ENCODE peak calls at places on chromosome 16, in ten cellular contexts. F is HCT116, V is transverse colon, N is thyroid gland, U is endothelial cell of umbilical vein, W is heart left ventricle, G is testis, E is H1, R is stomach, L is sigmoid colon. K is an unnamed sample.

GRCh38 chr16:65377131-65377649 is 255.3 kb upstream of the CDH11 start:
- DNase-seq in U (no peak), E (no peak), F (no peak), G (no peak), N (no peak), V (no peak), W (no peak), L (no peak), R (no peak), K (no peak)

GRCh38 chr16:83742076-83742475 is 65.7 kb upstream of the HSBP1 start:
- DNase-seq in W (no peak), L (no peak), F (no peak), U (no peak), N (no peak), G (no peak), E (no peak), V (no peak), R (no peak), K (no peak)

GRCh38 chr16:87172632-87173031 is 144.6 kb downstream of the C16orf95 start:
- DNase-seq in L (no peak), E (no peak), R (no peak), V (no peak), G (no peak), N (no peak), U (no peak), F (no peak), W (no peak), K (no peak)

GRCh38 chr16:55513616-55514015 is 4.7 kb downstream of the LPCAT2 start:
- DNase-seq in E (no peak), R (no peak), G (no peak), F (no peak), V (no peak), W (no peak), U (no peak), L (no peak), N (no peak), K (no peak)

GRCh38 chr16:28491080-28491969 is 549 bp downstream of the CLN3 start:
- DNase-seq in R (no peak), E (peak; percentile 76), N (peak; percentile 57), L (peak; percentile 77), G (peak; percentile 59), U (peak; percentile 33), F (no peak), W (peak; percentile 37), V (peak; percentile 53), K (no peak)

GRCh38 chr16:19123535-19124178 is 9.9 kb downstream of the ITPRIPL2 start:
- DNase-seq in U (no peak), W (no peak), E (no peak), N (no peak), R (peak; percentile 51), F (no peak), V (peak; percentile 86), L (no peak), G (no peak), K (no peak)

GRCh38 chr16:70561623-70562022 is 38.0 kb downstream of the SF3B3 start:
- DNase-seq in E (no peak), G (no peak), W (no peak), U (no peak), F (no peak), V (no peak), R (no peak), L (no peak), N (peak; percentile 85), K (no peak)

GRCh38 chr16:84084570-84085270 is 32.0 kb downstream of the MBTPS1 start:
- DNase-seq in R (peak; percentile 76), L (peak; percentile 70), E (peak; percentile 80), F (peak; percentile 64), U (peak; percentile 66), V (peak; percentile 74), G (peak; percentile 82), W (peak; percentile 39), N (peak; percentile 79), K (no peak)

GRCh38 chr16:3022697-3023414 is 886 bp downstream of the HCFC1R1 start:
- DNase-seq in R (no peak), V (no peak), L (no peak), E (peak; percentile 53), G (no peak), F (no peak), N (no peak), W (peak; percentile 67), U (peak; percentile 16), K (no peak)

GRCh38 chr16:87045462-87046216 is 271.6 kb downstream of the C16orf95 start:
- DNase-seq in V (no peak), N (no peak), G (no peak), W (no peak), L (peak; percentile 44), U (no peak), E (no peak), F (no peak), R (no peak), K (no peak)

GRCh38 chr16:87970206-87970605 is 19.0 kb downstream of the BANP start:
- DNase-seq in F (no peak), L (no peak), W (no peak), E (no peak), G (no peak), N (no peak), V (no peak), U (no peak), R (no peak), K (no peak)

GRCh38 chr16:67942200-67942509 is 1.8 kb downstream of the LCAT start:
- DNase-seq in F (no peak), W (no peak), U (peak; percentile 35), V (no peak), R (no peak), G (peak; percentile 46), E (peak; percentile 77), N (peak; percentile 35), L (no peak), K (no peak)

GRCh38 chr16:56990407-56991286 is 1.3 kb downstream of the NLRC5 start:
- DNase-seq in G (no peak), U (no peak), V (peak; percentile 10), N (no peak), W (no peak), E (no peak), L (peak; percentile 40), R (no peak), F (no peak), K (no peak)

GRCh38 chr16:56987692-56988091 is 1.7 kb upstream of the NLRC5 start:
- DNase-seq in F (no peak), G (no peak), E (no peak), U (no peak), N (no peak), W (no peak), R (no peak), V (no peak), L (no peak), K (no peak)

GRCh38 chr16:56988161-56988947 is 1.0 kb upstream of the NLRC5 start:
- DNase-seq in G (no peak), R (no peak), W (no peak), F (no peak), U (no peak), V (peak; percentile 13), E (no peak), N (no peak), L (no peak), K (no peak)

GRCh38 chr16:56989988-56990387 is 631 bp downstream of the NLRC5 start:
- DNase-seq in U (no peak), E (no peak), F (no peak), N (no peak), L (no peak), V (peak; percentile 4), G (no peak), R (no peak), W (no peak), K (no peak)

GRCh38 chr16:56988948-56989945 is at the start of gene NLRC5:
- DNase-seq in V (peak; percentile 93), G (peak; percentile 87), N (peak; percentile 88), W (peak; percentile 86), L (peak; percentile 91), E (peak; percentile 76), F (peak; percentile 22), U (peak; percentile 82), R (peak; percentile 92), K (peak; percentile 36)
- TF ChIP-seq POLR2A in V (peak; percentile 98), G (no peak), N (peak; percentile 69), W (peak; percentile 84), L (peak; percentile 64), E (no peak), F (peak; percentile 46), U (peak; percentile 44), R (no peak), K (no peak)

GRCh38 chr16:77383606-77384187 is 51.1 kb downstream of the ADAMTS18 start:
- DNase-seq in F (no peak), R (no peak), V (no peak), G (no peak), U (no peak), L (no peak), W (no peak), E (no peak), N (no peak), K (no peak)

GRCh38 chr16:77385481-77385880 is 49.4 kb downstream of the ADAMTS18 start:
- DNase-seq in W (no peak), L (no peak), N (no peak), F (no peak), U (no peak), E (no peak), V (no peak), R (no peak), G (no peak), K (no peak)

GRCh38 chr16:77387075-77387474 is 47.8 kb downstream of the ADAMTS18 start:
- DNase-seq in N (no peak), U (peak; percentile 26), F (no peak), G (no peak), W (no peak), V (no peak), E (no peak), L (no peak), R (no peak), K (no peak)

DNA sequence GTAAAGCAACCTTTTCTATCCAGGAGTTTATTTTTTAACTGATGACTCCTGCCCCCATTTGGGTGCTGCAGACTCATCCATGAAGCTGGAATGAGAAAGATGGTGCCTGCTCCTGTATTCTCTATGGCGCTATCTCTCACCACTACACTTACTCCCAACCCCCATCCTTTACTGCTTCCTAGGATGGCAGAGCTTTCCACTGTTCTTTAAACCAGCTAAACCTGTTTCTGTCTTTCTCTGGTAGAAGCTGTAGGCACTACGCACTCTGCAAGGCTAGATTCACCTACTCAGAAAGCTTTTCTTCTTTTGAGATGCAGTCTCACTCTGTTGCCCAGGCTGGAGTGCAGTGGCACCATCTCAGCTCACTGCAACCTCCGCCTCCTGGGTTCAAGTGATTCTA is 47.0 kb downstream of the ADAMTS18 start:
- DNase-seq in V (no peak), U (no peak), F (no peak), N (peak; percentile 27), E (no peak), R (no peak), W (no peak), L (no peak), G (no peak), K (no peak)
- H3K4me3 ChIP-seq in V (no peak overlapping the region), U (no peak overlapping the region), F (no peak overlapping the region), N (no peak overlapping the region), E (no peak overlapping the region), R (no peak overlapping the region), W (no peak overlapping the region), L (no peak overlapping the region), G (no peak overlapping the region), K (no peak overlapping the region)

GRCh38 chr16:50373780-50374179 is 5.0 kb upstream of the BRD7 start:
- DNase-seq in V (no peak), E (no peak), F (no peak), W (no peak), R (no peak), L (no peak), U (no peak), G (no peak), N (no peak), K (no peak)
- H3K27ac ChIP-seq in V (peak overlapping the region; percentile 72), E (no peak overlapping the region), F (no peak overlapping the region), W (no peak overlapping the region), R (peak overlapping the region; percentile 59), L (peak overlapping the region; percentile 73), U (no peak overlapping the region), G (no peak overlapping the region), N (no peak overlapping the region), K (no peak overlapping the region)

GRCh38 chr16:72015124-72015523 is 6.6 kb downstream of the DHODH start:
- DNase-seq in L (no peak), W (no peak), G (no peak), V (no peak), N (no peak), E (no peak), R (peak; percentile 40), U (no peak), F (no peak), K (no peak)
- TF ChIP-seq POLR2A in L (no peak), W (no peak), G (no peak), V (no peak), N (no peak), E (no peak), R (no peak), U (no peak), F (no peak), K (no peak)